ENCODE peak calls at places on chromosomes 12 and 14, in five cellular contexts. M is coronary artery, G is A549, O is heart right ventricle, P is type B pancreatic cell. D is an unnamed sample.

GRCh38 chr14:92651106-92651792 is 97.2 kb downstream of the LGMN start:
- DNase-seq in G (no peak), O (no peak), P (no peak), M (no peak), D (peak)

GRCh38 chr12:117514016-117514415 is 152.6 kb upstream of the NOS1 start:
- DNase-seq in G (no peak), O (peak), M (no peak), P (no peak), D (peak)

GRCh38 chr12:108649668-108650067 is 16.0 kb upstream of the SELPLG start:
- DNase-seq in P (no peak), G (no peak), M (no peak), O (no peak), D (no peak)

GRCh38 chr12:32666510-32666909 is 12.6 kb upstream of the DNM1L start:
- DNase-seq in O (no peak), P (no peak), M (no peak), G (no peak), D (no peak)

GRCh38 chr14:33516898-33517436 is 433.9 kb downstream of the EGLN3 start:
- DNase-seq in G (no peak), P (no peak), O (no peak), M (no peak), D (no peak)

GRCh38 chr12:59389968-59390576 is 205.8 kb upstream of the SLC16A7 start:
- DNase-seq in G (no peak), M (no peak), O (no peak), P (no peak), D (peak)

GRCh38 chr14:61567838-61568571 is 127.3 kb upstream of the HIF1A start:
- DNase-seq in O (peak), M (no peak), P (no peak), G (no peak), D (peak)

GRCh38 chr12:108333898-108334699 is 5.0 kb downstream of the CMKLR1 start:
- DNase-seq in G (no peak), P (no peak), O (no peak), M (no peak), D (no peak)

GRCh38 chr12:47980172-47980571 is 16.8 kb downstream of the TMEM106C start:
- DNase-seq in G (no peak), O (no peak), M (no peak), P (no peak), D (no peak)

GRCh38 chr12:24948452-24948815 is 467 bp downstream of the BCAT1 start:
- DNase-seq in P (no peak), M (no peak), O (no peak), G (peak), D (no peak)

DNA sequence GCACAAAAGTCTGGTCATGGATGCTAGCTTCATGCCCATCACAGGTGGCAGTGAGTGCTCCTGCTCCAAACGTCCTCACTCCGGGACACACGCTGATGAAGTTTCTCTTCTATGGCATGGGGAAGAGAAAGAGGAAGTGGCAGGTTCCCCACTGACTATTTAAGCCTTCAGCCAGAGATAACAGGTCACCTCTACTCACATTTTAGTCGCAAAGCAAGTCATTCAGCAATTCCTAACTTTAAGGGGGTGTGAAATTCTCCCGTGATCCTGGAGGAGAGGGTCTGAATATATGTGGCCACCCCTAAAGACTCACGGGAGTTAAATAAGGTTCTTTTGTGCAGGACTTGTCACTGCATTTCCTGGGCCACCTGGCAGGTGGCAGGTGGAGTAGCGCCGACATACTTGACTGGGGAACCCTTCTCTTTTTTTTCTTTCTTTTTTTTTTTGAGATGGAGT is 18.8 kb upstream of the RCOR1 start:
- DNase-seq in P (no peak), G (no peak), O (no peak), M (no peak), D (no peak)
- TF ChIP-seq CTCF in P (no peak), G (no peak), O (no peak), M (no peak), D (no peak)

GRCh38 chr12:54622463-54623183 is 12.1 kb downstream of the LACRT start:
- DNase-seq in M (no peak), G (no peak), P (no peak), O (no peak), D (no peak)
- TF ChIP-seq CTCF in M (no peak), G (no peak), P (peak), O (no peak), D (no peak)

DNA sequence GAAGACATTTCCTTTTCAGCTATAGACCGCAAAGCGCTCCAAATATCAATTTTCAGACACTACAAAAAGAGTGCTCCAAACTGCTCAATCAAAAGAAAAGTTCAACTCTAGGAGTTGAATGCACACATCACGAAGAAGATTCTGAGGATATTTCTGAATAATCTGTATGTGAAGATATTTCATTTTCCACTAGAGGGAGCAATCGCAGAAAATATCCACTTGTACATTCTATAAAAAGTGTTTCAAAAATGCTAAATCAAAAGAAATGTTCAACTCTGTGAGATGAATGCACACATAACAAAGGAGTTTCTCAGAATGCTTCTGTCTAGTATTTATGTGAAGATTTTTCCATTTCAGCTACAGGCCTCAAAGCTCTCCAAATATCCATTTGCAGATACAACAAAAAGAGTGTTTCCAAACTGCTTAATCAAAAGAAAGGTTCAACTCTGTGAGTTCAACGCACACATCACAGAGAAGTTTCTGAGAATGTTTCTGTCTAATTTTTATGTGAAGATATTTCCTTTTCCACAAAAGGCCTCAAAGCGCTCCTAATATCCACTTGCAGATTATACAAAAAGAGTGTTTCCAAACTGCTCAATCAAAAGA is 643.8 kb upstream of the ALG10B start:
- DNase-seq in O (no peak), G (no peak), P (no peak), M (no peak), D (no peak)
- TF ChIP-seq CTCF in O (peak), G (peak), P (peak), M (no peak), D (peak)

DNA sequence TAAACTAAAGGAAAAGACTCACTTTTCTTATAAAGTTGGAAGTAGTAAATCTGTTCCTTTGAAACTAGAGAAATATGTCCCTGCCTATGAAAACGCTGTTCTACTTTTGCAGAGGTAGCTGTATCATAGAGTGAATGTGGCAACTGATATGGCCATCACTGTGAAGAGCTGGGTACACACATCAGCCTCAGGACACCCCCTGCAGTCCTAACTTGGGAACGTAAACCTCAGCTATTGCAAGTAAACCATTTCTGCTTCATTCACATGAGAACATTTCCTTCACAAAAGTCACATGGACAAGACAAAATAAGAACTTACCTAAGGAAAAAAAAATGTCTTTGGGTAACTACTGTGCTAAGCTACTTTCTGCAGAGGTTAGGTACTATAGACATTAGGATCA is 233.3 kb upstream of the PPFIA2 start:
- DNase-seq in P (no peak), M (no peak), O (no peak), G (no peak), D (no peak)
- TF ChIP-seq CTCF in P (peak), M (no peak), O (no peak), G (no peak), D (peak)

DNA sequence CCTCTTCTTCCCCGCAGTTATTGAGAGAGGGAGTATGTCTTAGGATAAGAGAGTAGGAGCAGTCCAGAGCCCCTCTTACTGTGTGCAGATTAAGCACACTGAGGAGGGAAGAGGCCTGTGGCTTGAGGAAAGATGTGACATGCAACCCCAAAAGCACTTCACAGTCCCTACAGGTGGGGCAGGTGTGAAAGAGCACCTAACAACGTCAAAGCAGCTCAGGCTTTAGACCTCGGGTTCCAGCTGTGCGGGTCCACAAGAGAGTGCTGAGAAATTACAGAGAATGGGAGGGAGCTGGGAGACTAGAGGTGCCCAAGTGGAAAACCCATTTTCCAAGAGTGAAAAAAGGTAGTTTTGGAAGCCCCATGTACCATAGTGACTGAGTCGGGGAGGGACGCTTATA is 127.6 kb downstream of the SLC25A47 start:
- DNase-seq in M (no peak), P (no peak), G (no peak), O (no peak), D (no peak)
- TF ChIP-seq CTCF in M (no peak), P (no peak), G (no peak), O (no peak), D (no peak)

GRCh38 chr14:35617500-35617899 is 83.5 kb downstream of the INSM2 start:
- DNase-seq in G (no peak), O (no peak), M (no peak), P (no peak), D (no peak)
- TF ChIP-seq CTCF in G (no peak), O (no peak), M (no peak), P (no peak), D (no peak)

GRCh38 chr12:68158427-68158826 is 1.1 kb downstream of the IFNG start:
- DNase-seq in O (no peak), M (no peak), G (no peak), P (no peak), D (no peak)
- TF ChIP-seq CTCF in O (peak), M (no peak), G (peak), P (peak), D (peak)

DNA sequence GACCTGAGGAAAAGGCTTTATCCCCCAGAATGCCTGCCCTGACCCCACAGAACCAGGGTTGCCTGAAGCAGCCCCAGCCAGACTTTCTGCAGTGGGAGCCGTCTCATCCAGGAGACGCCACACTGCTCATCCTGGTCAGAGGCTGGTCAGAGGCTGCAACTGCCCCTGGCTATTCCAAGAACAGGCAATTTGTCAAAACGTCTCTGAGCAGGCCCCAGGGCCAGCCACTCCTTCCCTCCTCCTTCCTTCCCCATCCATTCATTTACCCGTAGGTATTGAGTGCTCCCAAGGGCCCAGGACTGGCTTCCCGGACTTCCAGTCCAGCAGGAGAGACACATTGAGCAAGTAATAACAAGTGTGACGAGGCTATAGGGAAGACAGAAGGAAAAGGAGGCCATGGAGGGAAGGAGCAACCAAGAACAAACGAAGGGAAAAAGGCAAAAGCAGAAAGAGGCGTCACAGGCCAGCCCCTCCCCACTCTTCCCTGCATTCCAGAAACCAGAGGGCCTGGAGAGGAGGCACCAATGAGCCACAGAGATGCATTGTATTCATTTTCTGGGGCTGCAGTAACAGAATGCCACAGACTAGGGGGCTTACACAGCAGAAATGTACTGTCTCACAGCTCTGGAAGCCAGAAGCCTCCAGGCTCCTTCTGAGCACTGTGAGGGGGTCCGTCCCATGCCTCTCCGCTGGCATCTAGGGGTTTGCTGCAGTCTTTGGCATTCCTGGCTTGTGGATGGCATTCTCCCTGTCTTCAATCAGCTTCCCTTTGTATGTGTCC is 21.0 kb upstream of the CD9 start:
- DNase-seq in P (no peak), O (no peak), G (no peak), M (no peak), D (no peak)
- TF ChIP-seq CTCF in P (peak), O (peak), G (no peak), M (no peak), D (peak)

DNA sequence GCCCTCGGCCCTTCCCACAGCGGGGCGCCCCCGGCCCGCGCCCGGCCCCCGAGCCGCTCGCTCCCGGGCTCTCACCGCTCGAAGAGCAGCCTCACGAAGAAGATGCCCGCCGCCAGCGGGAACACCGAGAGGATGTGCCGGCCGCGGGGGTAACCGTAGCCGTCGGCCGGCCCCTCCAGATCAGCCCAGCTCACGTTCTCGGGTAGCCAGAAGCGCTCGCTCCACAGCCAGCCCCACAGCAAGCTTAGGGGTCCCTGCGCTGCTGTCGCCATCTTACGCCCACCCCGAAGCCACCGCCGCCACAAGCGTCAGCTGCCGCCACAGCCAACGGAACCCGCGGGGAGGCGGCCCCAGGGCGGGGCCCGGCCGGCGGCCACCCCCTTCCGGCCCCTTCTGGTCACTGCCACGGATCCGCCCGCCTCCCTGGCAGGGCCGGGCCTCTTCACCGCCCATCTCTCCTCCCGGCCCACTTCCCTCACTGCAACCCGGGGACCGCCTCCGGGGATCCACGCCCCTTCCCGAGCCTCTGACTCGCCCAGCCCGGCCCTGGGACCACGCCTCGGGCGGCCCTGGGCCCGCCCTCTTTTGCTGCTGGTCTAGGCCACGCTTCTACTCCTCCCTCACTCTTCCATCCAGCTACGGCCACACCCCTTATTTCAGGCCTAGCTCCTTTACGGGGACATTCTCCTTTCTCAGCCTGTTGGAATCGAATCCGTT is at the start of gene CERS5:
- DNase-seq in G (peak), O (peak), M (peak), P (peak), D (peak)
- TF ChIP-seq CTCF in G (no peak), O (peak), M (no peak), P (peak), D (peak)

D was measured in heart left ventricle.